ENCODE peak calls at places on chromosomes 12 and 14, in four cellular contexts. U, Q, R and Z are unnamed samples.

GRCh38 chr12:121697093-121697698 is 15.4 kb upstream of the TMEM120B start:
- DNase-seq in U (no peak), Q (peak), R (no peak), Z (no peak)

GRCh38 chr12:12534134-12534866 is 28.4 kb downstream of the DUSP16 start:
- DNase-seq in U (no peak), Q (no peak), R (no peak), Z (no peak)

GRCh38 chr12:119020377-119021360 is 39.3 kb downstream of the SRRM4 start:
- DNase-seq in U (no peak), Q (peak), R (peak), Z (no peak)

GRCh38 chr12:3775385-3776035 is 22.6 kb upstream of the CRACR2A start:
- DNase-seq in U (no peak), Q (no peak), R (no peak), Z (no peak)

GRCh38 chr14:89201645-89202044 is 215.4 kb downstream of the FOXN3 start:
- DNase-seq in U (no peak), Q (no peak), R (no peak), Z (no peak)

GRCh38 chr12:131536337-131536736 is 174.6 kb upstream of the SFSWAP start:
- DNase-seq in U (no peak), Q (no peak), R (no peak), Z (no peak)

GRCh38 chr12:47068539-47068938 is 10.9 kb upstream of the PCED1B start:
- DNase-seq in U (no peak), Q (no peak), R (no peak), Z (no peak)

GRCh38 chr14:87630808-87631207 is 362.2 kb downstream of the GALC start:
- DNase-seq in U (no peak), Q (no peak), R (no peak), Z (no peak)

GRCh38 chr12:82555699-82556098 is 131.0 kb upstream of the TMTC2 start:
- DNase-seq in U (no peak), Q (no peak), R (no peak), Z (no peak)

GRCh38 chr14:97978336-97978735 is 1181.2 kb downstream of the VRK1 start:
- DNase-seq in U (peak), Q (peak), R (peak), Z (no peak)

GRCh38 chr12:101564912-101565311 is 29.9 kb upstream of the MYBPC1 start:
- DNase-seq in U (no peak), Q (no peak), R (no peak), Z (no peak)

GRCh38 chr14:71711131-71711530 is 221.1 kb upstream of the RGS6 start:
- DNase-seq in U (no peak), Q (no peak), R (no peak), Z (no peak)

GRCh38 chr14:33347816-33348215 is 409.1 kb downstream of the NPAS3 start:
- DNase-seq in U (no peak), Q (no peak), R (no peak), Z (no peak)

GRCh38 chr12:113788020-113788856 is 177.9 kb downstream of the RBM19 start:
- DNase-seq in U (no peak), Q (no peak), R (no peak), Z (no peak)

GRCh38 chr12:75257510-75257909 is 47.9 kb upstream of the KCNC2 start:
- DNase-seq in U (no peak), Q (no peak), R (no peak), Z (no peak)

GRCh38 chr12:75591628-75592027 is 80.2 kb upstream of the KRR1 start:
- DNase-seq in U (no peak), Q (no peak), R (no peak), Z (no peak)

GRCh38 chr14:78207414-78207813 is 37.2 kb downstream of the NRXN3 start:
- DNase-seq in U (no peak), Q (no peak), R (no peak), Z (no peak)

GRCh38 chr12:117235261-117235660 is 45.0 kb upstream of the FBXO21 start:
- DNase-seq in U (no peak), Q (no peak), R (no peak), Z (no peak)

GRCh38 chr12:52235822-52236291 is 2.8 kb downstream of the KRT7 start:
- DNase-seq in U (no peak), Q (no peak), R (peak), Z (no peak)

GRCh38 chr14:23932639-23933038 is 20.9 kb upstream of the DHRS4 start:
- DNase-seq in U (no peak), Q (no peak), R (no peak), Z (no peak)
- TF ChIP-seq EP300 in U (no peak), Q (no peak), R (no peak), Z (no peak)

GRCh38 chr12:49626169-49626835 is 2.9 kb downstream of the PRPF40B start:
- DNase-seq in U (no peak), Q (peak), R (no peak), Z (no peak)
- TF ChIP-seq CTCF in U (no peak), Q (no peak), R (no peak), Z (no peak)

DNA sequence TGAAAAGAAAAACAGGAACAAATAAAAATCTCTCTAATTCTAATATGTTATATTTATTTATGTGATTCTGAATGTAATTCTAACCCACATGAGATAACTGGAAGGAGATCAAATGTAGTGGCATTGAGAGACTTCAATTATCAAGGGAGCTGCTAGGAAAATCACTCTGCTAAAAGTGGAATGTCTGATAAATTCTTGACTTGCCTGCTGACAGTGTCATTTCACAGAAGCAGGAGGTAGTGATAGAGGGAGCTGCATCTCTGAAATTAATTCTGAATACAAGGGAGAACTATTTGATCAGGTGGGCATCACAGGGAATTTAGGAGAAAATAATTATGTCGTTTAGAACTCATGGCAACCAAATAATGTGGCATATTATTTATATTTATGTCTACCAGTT is 303.6 kb downstream of the BCAT1 start:
- DNase-seq in U (no peak), Q (no peak), R (no peak), Z (no peak)
- TF ChIP-seq EP300 in U (no peak), Q (no peak), R (no peak), Z (no peak)

GRCh38 chr12:14618990-14619389 is 51.3 kb upstream of the PLBD1 start:
- DNase-seq in U (no peak), Q (peak), R (no peak), Z (no peak)
- TF ChIP-seq CTCF in U (no peak), Q (peak), R (no peak), Z (peak)

GRCh38 chr12:92506460-92506859 is 196.3 kb upstream of the PLEKHG7 start:
- DNase-seq in U (no peak), Q (no peak), R (no peak), Z (no peak)

GRCh38 chr12:92505373-92506340 is 197.1 kb upstream of the PLEKHG7 start:
- DNase-seq in U (peak), Q (no peak), R (peak), Z (no peak)

GRCh38 chr12:92502417-92503028 is 200.3 kb upstream of the PLEKHG7 start:
- DNase-seq in U (no peak), Q (no peak), R (no peak), Z (no peak)

GRCh38 chr12:92503977-92504966 is 198.5 kb upstream of the PLEKHG7 start:
- DNase-seq in U (peak), Q (no peak), R (peak), Z (no peak)

GRCh38 chr12:92503029-92503931 is 199.5 kb upstream of the PLEKHG7 start:
- DNase-seq in U (peak), Q (no peak), R (no peak), Z (no peak)
- TF ChIP-seq EP300 in U (no peak), Q (no peak), R (no peak), Z (no peak)

GRCh38 chr14:104150201-104151027 is 12.0 kb downstream of the KIF26A start:
- DNase-seq in U (peak), Q (no peak), R (no peak), Z (no peak)
- TF ChIP-seq CTCF in U (no peak), Q (no peak), R (no peak), Z (no peak)

GRCh38 chr12:48717252-48717695 is 767 bp upstream of the CCNT1 start:
- DNase-seq in U (no peak), Q (no peak), R (no peak), Z (no peak)

GRCh38 chr12:48712209-48712608 is 4.3 kb downstream of the CCNT1 start:
- DNase-seq in U (no peak), Q (no peak), R (no peak), Z (no peak)

GRCh38 chr12:48716168-48716492 is 377 bp downstream of the CCNT1 start:
- DNase-seq in U (no peak), Q (no peak), R (no peak), Z (no peak)

GRCh38 chr12:48716493-48717251 is at the start of gene CCNT1:
- DNase-seq in U (peak), Q (peak), R (peak), Z (peak)
- TF ChIP-seq EP300 in U (peak), Q (no peak), R (peak), Z (no peak)

GRCh38 chr14:61925043-61925442 is 162.8 kb downstream of the SNAPC1 start:
- DNase-seq in U (no peak), Q (no peak), R (no peak), Z (no peak)
- TF ChIP-seq CTCF in U (no peak), Q (peak), R (no peak), Z (no peak)